ENCODE peak calls at places on chromosomes 1 and 21, in ten cellular contexts. J, C, E, Y, V, L, S, B, G and K are unnamed samples.

GRCh38 chr1:160550572-160551034 is 27.5 kb upstream of the SLAMF6 start:
- DNase-seq in J (no peak), S (no peak), E (no peak), Y (no peak), L (no peak), B (no peak), G (no peak), C (no peak), V (peak; percentile 80), K (no peak)

GRCh38 chr1:177948336-177948972 is 21.4 kb downstream of the SEC16B start:
- DNase-seq in Y (peak; percentile 81), S (peak; percentile 70), G (peak; percentile 52), J (peak; percentile 68), V (peak; percentile 88), B (peak; percentile 45), E (peak; percentile 69), C (no peak), L (peak; percentile 73), K (peak; percentile 84)

GRCh38 chr1:84884671-84885389 is 8.2 kb downstream of the LPAR3 start:
- DNase-seq in J (no peak), L (peak; percentile 6), V (no peak), S (peak; percentile 32), B (no peak), G (no peak), E (no peak), Y (peak; percentile 25), C (no peak), K (peak; percentile 72)

GRCh38 chr21:39730418-39731107 is 14.4 kb upstream of the IGSF5 start:
- DNase-seq in S (no peak), G (no peak), V (no peak), L (no peak), Y (no peak), J (no peak), C (no peak), E (no peak), B (no peak), K (no peak)

GRCh38 chr1:201059871-201060555 is 36.5 kb upstream of the KIF21B start:
- DNase-seq in E (peak; percentile 3), B (no peak), J (no peak), Y (peak; percentile 18), S (no peak), V (no peak), C (no peak), G (no peak), L (no peak), K (no peak)

GRCh38 chr1:248807067-248807737 is 18.5 kb downstream of the SH3BP5L start:
- DNase-seq in E (peak; percentile 46), B (peak; percentile 48), C (no peak), V (peak; percentile 83), J (peak; percentile 75), Y (peak; percentile 59), L (peak; percentile 48), S (peak; percentile 60), G (peak; percentile 74), K (peak; percentile 68)

GRCh38 chr1:41003640-41004220 is 17.8 kb downstream of the SLFNL1 start:
- DNase-seq in G (peak; percentile 92), S (peak; percentile 99), L (peak; percentile 99), V (peak; percentile 27), C (peak; percentile 97), J (peak; percentile 78), B (peak; percentile 89), Y (peak; percentile 99), E (peak; percentile 99), K (peak; percentile 99)

GRCh38 chr1:205729945-205730610 is 19.9 kb downstream of the NUCKS1 start:
- DNase-seq in L (no peak), S (no peak), E (no peak), Y (no peak), B (no peak), C (no peak), V (no peak), G (no peak), J (no peak), K (no peak)

GRCh38 chr1:54053745-54054437 is 483 bp downstream of the TCEANC2 start:
- DNase-seq in G (no peak), S (peak; percentile 18), E (peak; percentile 33), J (no peak), C (no peak), V (peak; percentile 38), B (no peak), Y (peak; percentile 36), L (peak; percentile 25), K (peak; percentile 56)

GRCh38 chr1:165897326-165898303 is 70.2 kb downstream of the UCK2 start:
- DNase-seq in V (no peak), S (no peak), E (peak; percentile 79), C (no peak), Y (peak; percentile 75), G (no peak), L (peak; percentile 58), B (no peak), J (peak; percentile 21), K (peak; percentile 71)

GRCh38 chr21:41366522-41367151 is 4.8 kb downstream of the MX2 start:
- DNase-seq in Y (peak; percentile 81), L (peak; percentile 94), B (no peak), S (peak; percentile 89), J (no peak), G (peak; percentile 74), C (peak; percentile 6), E (peak; percentile 80), V (no peak), K (peak; percentile 8)
- H3K4me3 ChIP-seq in Y (no peak overlapping the region), L (peak overlapping the region; percentile 4), B (no peak overlapping the region), S (peak overlapping the region; percentile 43), J (no peak overlapping the region), G (no peak overlapping the region), C (no peak overlapping the region), E (no peak overlapping the region), V (no peak overlapping the region), K (no peak overlapping the region)

DNA sequence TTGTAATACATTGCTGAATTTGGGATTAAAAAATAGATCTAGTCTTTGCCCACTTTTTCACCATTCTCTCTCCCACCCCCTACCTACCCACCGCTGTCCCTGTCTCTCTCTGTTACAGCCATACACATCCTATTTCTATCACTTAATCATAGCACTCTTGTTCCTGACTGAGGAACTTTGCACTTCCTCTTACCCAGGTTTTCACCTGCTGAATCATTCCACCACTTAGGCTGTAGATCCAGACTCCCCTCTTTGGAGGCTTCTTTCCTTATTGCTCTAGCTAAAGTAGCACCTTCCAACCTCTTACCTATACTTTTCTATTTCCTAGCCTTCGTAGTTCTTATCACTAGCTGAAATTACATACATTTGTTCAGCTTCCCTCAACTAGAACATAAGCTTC is 59.6 kb downstream of the ATP6V1G3 start:
- DNase-seq in Y (no peak), E (no peak), J (no peak), S (peak; percentile 44), L (no peak), C (no peak), G (no peak), B (no peak), V (no peak), K (no peak)
- TF ChIP-seq CTCF in Y (no peak), E (no peak), J (no peak), S (no peak), L (no peak), C (no peak), G (no peak), B (no peak), V (no peak), K (no peak)

DNA sequence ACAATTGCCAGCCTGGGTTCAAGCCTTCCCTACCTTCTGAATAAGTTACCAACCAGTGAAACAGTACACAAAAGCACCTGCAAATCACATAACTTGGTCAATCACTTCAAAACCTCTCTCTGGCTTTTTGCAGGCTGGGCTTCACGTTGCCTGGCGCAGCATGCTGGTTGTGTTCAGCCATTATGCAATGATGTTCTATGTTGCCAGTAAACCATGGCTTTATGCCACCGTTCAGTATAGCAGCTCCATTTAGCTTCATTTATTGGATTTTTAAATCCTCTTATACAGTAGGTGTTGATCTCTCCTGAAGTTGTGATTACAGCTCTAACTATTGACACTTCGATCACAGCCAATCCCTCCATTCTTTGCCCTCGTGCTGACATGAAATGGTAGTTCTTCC is 233.6 kb upstream of the PTBP2 start:
- DNase-seq in C (no peak), J (no peak), Y (peak; percentile 24), S (no peak), G (no peak), V (no peak), L (peak; percentile 38), B (no peak), E (peak; percentile 31), K (no peak)
- H3K4me3 ChIP-seq in C (no peak overlapping the region), J (no peak overlapping the region), Y (no peak overlapping the region), S (no peak overlapping the region), G (no peak overlapping the region), V (no peak overlapping the region), L (no peak overlapping the region), B (no peak overlapping the region), E (no peak overlapping the region), K (no peak overlapping the region)

DNA sequence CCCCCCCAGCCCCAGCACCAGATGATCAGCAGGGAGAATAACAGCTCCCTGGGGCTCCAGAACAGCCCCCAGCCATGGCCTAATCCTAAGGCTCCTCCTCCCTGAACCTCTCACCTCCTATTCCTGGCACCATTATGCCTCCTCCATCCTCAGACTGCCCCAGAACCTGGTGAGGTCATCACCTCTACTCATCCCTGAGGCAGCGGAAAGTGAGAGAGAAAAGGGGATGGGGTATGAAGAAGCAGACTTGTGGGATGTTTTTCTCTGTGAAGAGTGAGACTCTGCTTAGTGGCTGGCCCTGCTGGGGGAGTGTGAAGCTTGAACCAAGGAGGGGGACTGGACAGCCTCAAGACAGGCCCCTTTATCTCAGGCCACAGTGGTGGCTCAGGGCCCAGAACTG is 2.1 kb upstream of the PPM1J start:
- DNase-seq in S (no peak), E (no peak), C (no peak), L (no peak), B (no peak), G (no peak), Y (no peak), J (no peak), V (no peak), K (no peak)
- TF ChIP-seq CTCF in S (no peak), E (no peak), C (no peak), L (no peak), B (no peak), G (no peak), Y (no peak), J (no peak), V (no peak), K (no peak)

DNA sequence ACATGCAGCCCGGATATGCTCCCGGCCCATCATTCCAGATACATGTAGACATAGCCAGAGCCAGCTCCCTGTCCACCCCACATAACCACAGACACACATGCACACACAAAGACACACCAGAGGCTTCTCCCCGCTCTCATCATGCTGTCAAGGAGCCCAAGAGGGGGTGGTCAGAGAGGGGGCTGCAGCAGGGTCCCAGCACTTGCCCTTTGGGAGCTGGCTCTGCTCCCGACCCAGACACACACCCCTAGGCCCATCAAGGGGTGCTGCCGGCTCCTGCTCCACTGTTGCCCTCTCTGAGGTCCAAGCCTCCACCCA is 2.6 kb downstream of the PTAFR start:
- DNase-seq in G (no peak), V (no peak), J (no peak), Y (no peak), C (peak; percentile 27), E (peak; percentile 69), L (peak; percentile 30), B (no peak), S (no peak), K (peak; percentile 46)
- H3K4me3 ChIP-seq in G (no peak overlapping the region), V (no peak overlapping the region), J (no peak overlapping the region), Y (no peak overlapping the region), C (no peak overlapping the region), E (no peak overlapping the region), L (no peak overlapping the region), B (peak overlapping the region; percentile 28), S (no peak overlapping the region), K (no peak overlapping the region)

GRCh38 chr1:50419192-50419906 is 3.9 kb downstream of the DMRTA2 start:
- DNase-seq in S (no peak), V (peak; percentile 72), E (no peak), J (no peak), C (no peak), L (no peak), B (no peak), G (no peak), Y (no peak), K (peak; percentile 36)
- TF ChIP-seq CTCF in S (no peak), V (peak; percentile 34), E (no peak), J (no peak), C (no peak), L (no peak), B (no peak), G (peak; percentile 21), Y (peak; percentile 22), K (peak; percentile 7)